ENCODE peak calls at places on chromosome 4, in nine cellular contexts. D, Q, I, W, R, A, B, T and L are unnamed samples.

GRCh38 chr4:70705146-70705855 is 16.5 kb upstream of the RUFY3 start:
- DNase-seq in T (peak; percentile 87), R (peak; percentile 36), B (peak; percentile 41), W (peak; percentile 83), Q (peak; percentile 66), D (peak; percentile 93), A (peak; percentile 50), I (peak; percentile 65), L (no peak)

GRCh38 chr4:48490680-48491513 is 845 bp downstream of the ZAR1 start:
- DNase-seq in Q (no peak), A (no peak), I (no peak), B (no peak), W (peak; percentile 14), R (no peak), T (no peak), D (peak; percentile 78), L (no peak)

GRCh38 chr4:165810726-165811125 is 62.3 kb upstream of the TLL1 start:
- DNase-seq in I (no peak), W (no peak), D (no peak), Q (no peak), B (no peak), A (no peak), R (peak; percentile 50), T (no peak), L (no peak)

GRCh38 chr4:124423160-124423559 is 289.4 kb downstream of the ANKRD50 start:
- DNase-seq in W (no peak), R (no peak), Q (no peak), A (no peak), T (no peak), B (no peak), I (peak; percentile 64), D (no peak), L (no peak)

GRCh38 chr4:27518876-27519275 is 658.2 kb downstream of the STIM2 start:
- DNase-seq in W (no peak), R (no peak), B (no peak), D (no peak), A (no peak), I (no peak), T (no peak), Q (no peak), L (no peak)

GRCh38 chr4:24260922-24261581 is 323.3 kb downstream of the DHX15 start:
- DNase-seq in W (no peak), D (no peak), B (no peak), A (no peak), Q (no peak), I (no peak), R (peak; percentile 3), T (no peak), L (no peak)

GRCh38 chr4:87073187-87073569 is 138.4 kb downstream of the AFF1 start:
- DNase-seq in W (no peak), T (no peak), D (no peak), R (no peak), B (peak; percentile 79), Q (no peak), I (no peak), A (no peak), L (peak; percentile 53)

GRCh38 chr4:182337366-182337765 is 94.2 kb downstream of the TENM3 start:
- DNase-seq in Q (no peak), R (no peak), A (no peak), W (no peak), D (no peak), I (no peak), T (no peak), B (no peak), L (no peak)

GRCh38 chr4:145098675-145099037 is 545 bp downstream of the ABCE1 start:
- DNase-seq in B (peak; percentile 18), I (peak; percentile 87), R (peak; percentile 28), Q (peak; percentile 19), W (peak; percentile 18), D (no peak), T (no peak), A (peak; percentile 19), L (no peak)

GRCh38 chr4:37549003-37549402 is 137.2 kb downstream of the RELL1 start:
- DNase-seq in R (no peak), I (peak; percentile 89), A (no peak), B (no peak), Q (no peak), W (no peak), T (no peak), D (no peak), L (no peak)

GRCh38 chr4:83217721-83218522 is 66.7 kb downstream of the COQ2 start:
- DNase-seq in Q (peak; percentile 68), W (no peak), I (no peak), D (no peak), T (no peak), A (peak; percentile 47), B (no peak), R (peak; percentile 5), L (peak; percentile 64)

GRCh38 chr4:13399257-13399656 is 84.9 kb downstream of the RAB28 start:
- DNase-seq in I (no peak), W (no peak), R (no peak), Q (no peak), A (no peak), T (no peak), D (no peak), B (no peak), L (no peak)

GRCh38 chr4:38967260-38968095 is 64.7 kb downstream of the TMEM156 start:
- DNase-seq in T (no peak), R (peak; percentile 51), B (no peak), I (peak; percentile 34), Q (no peak), W (no peak), A (no peak), D (no peak), L (no peak)

GRCh38 chr4:147799986-147800555 is 68.2 kb downstream of the ARHGAP10 start:
- DNase-seq in Q (peak; percentile 69), T (no peak), A (peak; percentile 34), R (no peak), W (no peak), I (peak; percentile 36), D (peak; percentile 10), B (no peak), L (no peak)